ENCODE peak calls at places on chromosomes 1 and 21, in five cellular contexts. F is transverse colon, Q is stomach, E is lung, P is Peyer's patch. N is an unnamed sample.

GRCh38 chr1:17569200-17570139 is 30.0 kb downstream of the ARHGEF10L start:
- DNase-seq in F (peak; percentile 73), Q (peak; percentile 70), E (peak; percentile 83), P (peak; percentile 31), N (no peak)

GRCh38 chr21:36579898-36580297 is 100.0 kb upstream of the CLDN14 start:
- DNase-seq in F (no peak), Q (no peak), E (no peak), P (no peak), N (no peak)

GRCh38 chr1:3772715-3773571 is at the start of gene SMIM1:
- DNase-seq in F (peak; percentile 20), Q (no peak), E (no peak), P (no peak), N (no peak)

GRCh38 chr1:39655578-39656268 is 16.2 kb downstream of the NT5C1A start:
- DNase-seq in F (no peak), Q (no peak), E (no peak), P (no peak), N (no peak)

GRCh38 chr1:100353988-100354387 is 1.7 kb downstream of the CDC14A start:
- DNase-seq in F (no peak), Q (no peak), E (no peak), P (no peak), N (no peak)

GRCh38 chr1:154951901-154952657 is 3.8 kb downstream of the PBXIP1 start:
- DNase-seq in F (peak; percentile 48), Q (no peak), E (no peak), P (peak; percentile 78), N (peak; percentile 78)

GRCh38 chr1:31872658-31873636 is 57.1 kb upstream of the SPOCD1 start:
- DNase-seq in F (no peak), Q (no peak), E (no peak), P (no peak), N (peak; percentile 7)

GRCh38 chr1:64839270-64839669 is 94.4 kb downstream of the RAVER2 start:
- DNase-seq in F (no peak), Q (no peak), E (no peak), P (no peak), N (no peak)

GRCh38 chr1:235442788-235443429 is 61.3 kb downstream of the B3GALNT2 start:
- DNase-seq in F (no peak), Q (no peak), E (no peak), P (no peak), N (no peak)

GRCh38 chr1:220368352-220369265 is 96.4 kb upstream of the RAB3GAP2 start:
- DNase-seq in F (no peak), Q (no peak), E (no peak), P (no peak), N (no peak)

GRCh38 chr1:27736252-27736651 is 10.5 kb downstream of the FAM76A start:
- DNase-seq in F (no peak), Q (no peak), E (no peak), P (no peak), N (no peak)

GRCh38 chr1:226033599-226034390 is 28.7 kb upstream of the H3-3A start:
- DNase-seq in F (no peak), Q (no peak), E (no peak), P (no peak), N (no peak)

GRCh38 chr1:14939527-14940284 is 213.8 kb upstream of the TMEM51 start:
- DNase-seq in F (no peak), Q (no peak), E (no peak), P (no peak), N (no peak)

GRCh38 chr1:85295006-85295431 is 18.6 kb upstream of the BCL10 start:
- DNase-seq in F (no peak), Q (no peak), E (no peak), P (no peak), N (no peak)

GRCh38 chr21:38126677-38127271 is 130.0 kb upstream of the KCNJ15 start:
- DNase-seq in F (peak; percentile 45), Q (peak; percentile 57), E (peak; percentile 68), P (no peak), N (no peak)

GRCh38 chr1:21670956-21671902 is 2.1 kb upstream of the RAP1GAP start:
- DNase-seq in F (no peak), Q (no peak), E (no peak), P (no peak), N (no peak)

GRCh38 chr1:91863498-91863897 is 22.5 kb downstream of the TGFBR3 start:
- DNase-seq in F (no peak), Q (no peak), E (no peak), P (no peak), N (no peak)

GRCh38 chr1:1758692-1759455 is 19.4 kb downstream of the NADK start:
- DNase-seq in F (peak; percentile 95), Q (peak; percentile 99), E (peak; percentile 92), P (no peak), N (no peak)

GRCh38 chr1:177209357-177209756 is 38.6 kb downstream of the BRINP2 start:
- DNase-seq in F (peak; percentile 67), Q (peak; percentile 54), E (peak; percentile 71), P (peak; percentile 25), N (no peak)

GRCh38 chr1:219676012-219676770 is 63.3 kb upstream of the ZC3H11B start:
- DNase-seq in F (no peak), Q (no peak), E (no peak), P (no peak), N (no peak)

DNA sequence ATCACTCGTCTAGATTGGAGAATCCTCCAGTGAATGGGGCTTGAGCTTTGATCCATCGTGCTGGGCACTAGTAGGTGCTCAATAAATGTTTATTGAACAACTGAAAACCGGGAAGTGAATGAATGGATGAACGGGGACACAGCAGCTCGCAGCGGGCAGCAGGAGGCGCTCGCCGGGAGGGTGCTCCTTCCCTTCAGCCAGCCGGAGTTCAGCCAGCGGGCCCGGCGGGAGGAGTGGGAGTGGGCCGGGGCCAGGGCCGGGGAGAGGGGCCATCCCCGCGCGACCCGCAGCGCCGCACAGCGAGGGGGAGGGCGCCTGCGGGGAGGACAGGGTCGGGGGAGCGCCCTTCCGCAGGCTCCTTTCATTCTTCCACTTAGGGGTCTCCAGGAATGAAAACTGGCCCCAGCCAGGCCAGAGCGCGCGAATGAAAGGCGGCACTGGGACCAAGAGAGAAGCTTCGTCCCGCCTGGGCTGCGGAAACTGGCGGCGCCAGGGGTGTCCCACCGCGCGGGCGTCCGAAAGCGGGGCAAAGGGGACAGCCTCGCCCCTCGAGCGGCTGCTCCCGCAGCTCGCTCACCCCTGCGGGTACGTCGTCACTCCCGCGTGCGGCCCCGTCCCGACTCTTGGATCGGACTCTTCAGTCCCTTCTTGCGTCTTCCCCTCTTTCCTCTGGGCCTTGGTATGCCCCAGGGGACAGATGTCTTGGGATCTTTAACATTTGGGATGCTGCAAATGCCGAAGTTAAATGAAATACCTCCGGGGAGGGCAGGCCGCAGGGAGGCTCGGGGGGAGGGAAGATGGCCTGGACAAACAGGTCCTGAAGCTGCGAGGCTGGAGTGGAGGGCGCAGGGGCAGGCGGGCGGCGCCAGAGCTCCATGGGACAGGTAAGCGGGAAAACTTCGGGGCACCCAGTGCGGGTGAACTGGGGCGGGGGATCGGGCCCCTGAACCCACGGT is 3.6 kb upstream of the INAVA start:
- DNase-seq in F (peak; percentile 68), Q (no peak), E (no peak), P (no peak), N (no peak)
- H3K4me1 ChIP-seq in F (peaks cover 38% of the 10 kb centered on the region), Q (peaks cover 24% of the 10 kb centered on the region), E (no peaks in the 10 kb centered on the region), P (peaks cover 7% of the 10 kb centered on the region), N (peaks cover 59% of the 10 kb centered on the region)

GRCh38 chr1:88768187-88768586 is 84.1 kb downstream of the PKN2 start:
- DNase-seq in F (no peak), Q (no peak), E (no peak), P (no peak), N (no peak)
- H3K27ac ChIP-seq in F (no peak overlapping the region), Q (no peak overlapping the region), E (no peak overlapping the region), P (no peak overlapping the region), N (no peak overlapping the region)

GRCh38 chr1:24954022-24954421 is 23.9 kb upstream of the RUNX3 start:
- DNase-seq in F (no peak), Q (no peak), E (no peak), P (no peak), N (no peak)
- H3K4me3 ChIP-seq in F (no peak overlapping the region), Q (no peak overlapping the region), E (no peak overlapping the region), P (no peak overlapping the region), N (no peak overlapping the region)

GRCh38 chr1:206678490-206678889 is 6.2 kb upstream of the MAPKAPK2 start:
- DNase-seq in F (no peak), Q (no peak), E (no peak), P (no peak), N (no peak)

GRCh38 chr1:206679738-206680211 is 4.9 kb upstream of the MAPKAPK2 start:
- DNase-seq in F (peak; percentile 50), Q (no peak), E (no peak), P (peak; percentile 74), N (no peak)

GRCh38 chr1:206681359-206681758 is 3.3 kb upstream of the MAPKAPK2 start:
- DNase-seq in F (no peak), Q (no peak), E (no peak), P (no peak), N (no peak)

GRCh38 chr1:206682111-206682510 is 2.6 kb upstream of the MAPKAPK2 start:
- DNase-seq in F (no peak), Q (no peak), E (no peak), P (no peak), N (no peak)

DNA sequence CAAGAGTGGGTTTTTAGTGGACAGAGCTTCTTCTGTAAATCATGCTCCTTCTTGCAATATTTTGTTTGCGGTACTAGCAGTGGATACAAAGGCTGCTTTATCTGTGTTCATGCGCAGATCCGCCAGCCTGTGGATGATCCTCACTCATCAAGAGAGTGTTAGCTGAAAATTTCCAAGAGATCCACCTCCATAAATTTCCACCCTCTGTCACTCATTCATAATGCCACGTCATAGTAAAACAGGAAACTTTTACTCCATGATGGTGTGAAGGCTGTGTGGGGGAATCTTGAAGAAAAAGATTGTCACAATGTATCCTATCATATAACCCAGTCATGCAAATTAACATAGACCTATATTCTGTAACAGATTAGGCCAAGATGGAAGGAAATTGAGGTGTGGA is 4.4 kb upstream of the MAPKAPK2 start:
- DNase-seq in F (no peak), Q (no peak), E (no peak), P (no peak), N (no peak)
- H3K4me1 ChIP-seq in F (peaks cover 11% of the 10 kb centered on the region), Q (peaks cover 16% of the 10 kb centered on the region), E (peaks cover 6% of the 10 kb centered on the region), P (peaks cover 8% of the 10 kb centered on the region), N (peaks cover 19% of the 10 kb centered on the region)

GRCh38 chr1:42463906-42464305 is 820 bp downstream of the CCDC30 start:
- DNase-seq in F (no peak), Q (no peak), E (no peak), P (no peak), N (no peak)

GRCh38 chr1:42466030-42466429 is 2.9 kb downstream of the CCDC30 start:
- DNase-seq in F (no peak), Q (no peak), E (no peak), P (no peak), N (no peak)

GRCh38 chr1:42462828-42463763 is at the start of gene CCDC30:
- DNase-seq in F (peak; percentile 97), Q (peak; percentile 97), E (peak; percentile 97), P (peak; percentile 96), N (peak; percentile 99)
- H3K27ac ChIP-seq in F (peak within 1 kb of the TSS; percentile 51), Q (peak within 1 kb of the TSS; percentile 71), E (peak within 1 kb of the TSS; percentile 5), P (no peak within 1 kb of the TSS), N (peak within 1 kb of the TSS; percentile 74)

GRCh38 chr1:209860293-209860881 is 32.6 kb downstream of the UTP25 start:
- DNase-seq in F (peak; percentile 73), Q (peak; percentile 79), E (peak; percentile 68), P (peak; percentile 71), N (peak; percentile 71)

GRCh38 chr1:209866201-209866600 is 38.4 kb downstream of the UTP25 start:
- DNase-seq in F (no peak), Q (no peak), E (no peak), P (no peak), N (no peak)

GRCh38 chr1:209863766-209864485 is 36.2 kb downstream of the UTP25 start:
- DNase-seq in F (no peak), Q (no peak), E (no peak), P (no peak), N (no peak)

GRCh38 chr1:209861242-209861641 is 33.5 kb downstream of the UTP25 start:
- DNase-seq in F (no peak), Q (no peak), E (no peak), P (no peak), N (no peak)

GRCh38 chr1:209862598-209863498 is 35.1 kb downstream of the UTP25 start:
- DNase-seq in F (no peak), Q (no peak), E (no peak), P (no peak), N (no peak)
- H3K4me3 ChIP-seq in F (no peak overlapping the region), Q (no peak overlapping the region), E (no peak overlapping the region), P (no peak overlapping the region), N (no peak overlapping the region)